ENCODE peak calls at places on chromosome 15, in six cellular contexts. One of them, this sample, is unnamed.

GRCh38 chr15:74978503-74978902 is 16.9 kb upstream of the SCAMP5 start:
- DNase-seq in astrocyte: no peak
- DNase-seq in IMR-90: peak; percentile 22
- DNase-seq in psoas muscle: no peak
- DNase-seq in brain microvascular endothelial cell: peak; percentile 69
- DNase-seq in lower lobe of right lung: no peak
- DNase-seq in this sample: peak; percentile 34

GRCh38 chr15:48250640-48251076 is 44.6 kb downstream of the SLC12A1 start:
- DNase-seq in astrocyte: peak; percentile 76
- DNase-seq in psoas muscle: no peak
- DNase-seq in brain microvascular endothelial cell: peak; percentile 79
- DNase-seq in IMR-90: peak; percentile 79
- DNase-seq in lower lobe of right lung: no peak
- DNase-seq in this sample: no peak

GRCh38 chr15:88907111-88907510 is 6.1 kb downstream of the MFGE8 start:
- DNase-seq in brain microvascular endothelial cell: no peak
- DNase-seq in IMR-90: no peak
- DNase-seq in astrocyte: no peak
- DNase-seq in lower lobe of right lung: no peak
- DNase-seq in psoas muscle: no peak
- DNase-seq in this sample: no peak

GRCh38 chr15:25742421-25743159 is 120.5 kb downstream of the ATP10A start:
- DNase-seq in astrocyte: no peak
- DNase-seq in lower lobe of right lung: no peak
- DNase-seq in IMR-90: no peak
- DNase-seq in psoas muscle: no peak
- DNase-seq in brain microvascular endothelial cell: no peak
- DNase-seq in this sample: no peak

GRCh38 chr15:83206971-83207621 is 527 bp downstream of the HDGFL3 start:
- DNase-seq in psoas muscle: peak; percentile 66
- DNase-seq in brain microvascular endothelial cell: peak; percentile 9
- DNase-seq in astrocyte: peak; percentile 17
- DNase-seq in lower lobe of right lung: peak; percentile 60
- DNase-seq in IMR-90: no peak
- DNase-seq in this sample: no peak

GRCh38 chr15:69666441-69666882 is 213.8 kb downstream of the RPLP1 start:
- DNase-seq in psoas muscle: no peak
- DNase-seq in astrocyte: peak; percentile 60
- DNase-seq in IMR-90: peak; percentile 31
- DNase-seq in lower lobe of right lung: peak; percentile 59
- DNase-seq in brain microvascular endothelial cell: peak; percentile 37
- DNase-seq in this sample: no peak

GRCh38 chr15:89442671-89443307 is 53.6 kb downstream of the RHCG start:
- DNase-seq in brain microvascular endothelial cell: peak; percentile 24
- DNase-seq in IMR-90: peak; percentile 8
- DNase-seq in astrocyte: no peak
- DNase-seq in psoas muscle: peak; percentile 63
- DNase-seq in lower lobe of right lung: no peak
- DNase-seq in this sample: peak; percentile 21

GRCh38 chr15:71529353-71529752 is 281.0 kb upstream of the NR2E3 start:
- DNase-seq in psoas muscle: no peak
- DNase-seq in astrocyte: no peak
- DNase-seq in lower lobe of right lung: no peak
- DNase-seq in brain microvascular endothelial cell: no peak
- DNase-seq in IMR-90: no peak
- DNase-seq in this sample: no peak

GRCh38 chr15:22806156-22806555 is 19.7 kb downstream of the NIPA1 start:
- DNase-seq in IMR-90: no peak
- DNase-seq in psoas muscle: no peak
- DNase-seq in astrocyte: no peak
- DNase-seq in lower lobe of right lung: no peak
- DNase-seq in brain microvascular endothelial cell: no peak
- DNase-seq in this sample: no peak

GRCh38 chr15:38076806-38077205 is 142.4 kb downstream of the TMCO5A start:
- DNase-seq in astrocyte: no peak
- DNase-seq in IMR-90: no peak
- DNase-seq in brain microvascular endothelial cell: no peak
- DNase-seq in psoas muscle: peak; percentile 77
- DNase-seq in lower lobe of right lung: no peak
- DNase-seq in this sample: peak; percentile 30

GRCh38 chr15:68768321-68768720 is 52.4 kb downstream of the ANP32A start:
- DNase-seq in lower lobe of right lung: no peak
- DNase-seq in psoas muscle: no peak
- DNase-seq in brain microvascular endothelial cell: no peak
- DNase-seq in IMR-90: peak; percentile 37
- DNase-seq in astrocyte: peak; percentile 22
- DNase-seq in this sample: no peak

GRCh38 chr15:75456710-75457109 is 5.2 kb upstream of the SIN3A start:
- DNase-seq in lower lobe of right lung: no peak
- DNase-seq in IMR-90: peak; percentile 25
- DNase-seq in astrocyte: no peak
- DNase-seq in psoas muscle: no peak
- DNase-seq in brain microvascular endothelial cell: no peak
- DNase-seq in this sample: no peak

GRCh38 chr15:61228025-61228901 is 839 bp downstream of the RORA start:
- DNase-seq in brain microvascular endothelial cell: no peak
- DNase-seq in psoas muscle: peak; percentile 59
- DNase-seq in lower lobe of right lung: peak; percentile 46
- DNase-seq in IMR-90: peak; percentile 33
- DNase-seq in astrocyte: peak; percentile 16
- DNase-seq in this sample: no peak

GRCh38 chr15:39556461-39556860 is 24.4 kb upstream of the THBS1 start:
- DNase-seq in brain microvascular endothelial cell: no peak
- DNase-seq in IMR-90: peak; percentile 81
- DNase-seq in lower lobe of right lung: no peak
- DNase-seq in astrocyte: no peak
- DNase-seq in psoas muscle: no peak
- DNase-seq in this sample: no peak

GRCh38 chr15:70111203-70112017 is 13.7 kb upstream of the TLE3 start:
- DNase-seq in brain microvascular endothelial cell: peak; percentile 86
- DNase-seq in lower lobe of right lung: no peak
- DNase-seq in psoas muscle: peak; percentile 82
- DNase-seq in astrocyte: peak; percentile 87
- DNase-seq in IMR-90: peak; percentile 73
- DNase-seq in this sample: peak; percentile 63

GRCh38 chr15:52337198-52337853 is 41.7 kb upstream of the MYO5C start:
- DNase-seq in astrocyte: peak; percentile 75
- DNase-seq in IMR-90: peak; percentile 77
- DNase-seq in psoas muscle: no peak
- DNase-seq in lower lobe of right lung: no peak
- DNase-seq in brain microvascular endothelial cell: peak; percentile 52
- DNase-seq in this sample: no peak

GRCh38 chr15:62241135-62241770 is 76.2 kb upstream of the C2CD4B start:
- DNase-seq in brain microvascular endothelial cell: peak; percentile 3
- DNase-seq in psoas muscle: no peak
- DNase-seq in IMR-90: no peak
- DNase-seq in astrocyte: no peak
- DNase-seq in lower lobe of right lung: no peak
- DNase-seq in this sample: no peak

GRCh38 chr15:65077981-65078352 is 1.4 kb downstream of the KBTBD13 start:
- DNase-seq in IMR-90: no peak
- DNase-seq in astrocyte: no peak
- DNase-seq in lower lobe of right lung: peak; percentile 77
- DNase-seq in psoas muscle: peak; percentile 92
- DNase-seq in brain microvascular endothelial cell: peak; percentile 12
- DNase-seq in this sample: no peak

GRCh38 chr15:54990793-54991192 is 205.9 kb downstream of the RSL24D1 start:
- DNase-seq in IMR-90: no peak
- DNase-seq in astrocyte: no peak
- DNase-seq in psoas muscle: no peak
- DNase-seq in lower lobe of right lung: no peak
- DNase-seq in brain microvascular endothelial cell: no peak
- DNase-seq in this sample: no peak

GRCh38 chr15:78808550-78808949 is 2.7 kb downstream of the ADAMTS7 start:
- DNase-seq in lower lobe of right lung: no peak
- DNase-seq in IMR-90: peak; percentile 34
- DNase-seq in astrocyte: no peak
- DNase-seq in brain microvascular endothelial cell: peak; percentile 40
- DNase-seq in psoas muscle: no peak
- DNase-seq in this sample: no peak

GRCh38 chr15:62977952-62978811 is 64.4 kb upstream of the TPM1 start:
- DNase-seq in lower lobe of right lung: no peak
- DNase-seq in brain microvascular endothelial cell: peak; percentile 31
- DNase-seq in astrocyte: peak; percentile 70
- DNase-seq in IMR-90: peak; percentile 44
- DNase-seq in psoas muscle: no peak
- DNase-seq in this sample: no peak

GRCh38 chr15:66252411-66253295 is 897 bp downstream of the MEGF11 start:
- DNase-seq in psoas muscle: peak; percentile 72
- DNase-seq in astrocyte: peak; percentile 18
- DNase-seq in IMR-90: no peak
- DNase-seq in brain microvascular endothelial cell: peak; percentile 9
- DNase-seq in lower lobe of right lung: peak; percentile 64
- DNase-seq in this sample: peak; percentile 77

GRCh38 chr15:37133619-37134018 is 33.3 kb upstream of the MEIS2 start:
- DNase-seq in brain microvascular endothelial cell: no peak
- DNase-seq in IMR-90: peak; percentile 61
- DNase-seq in astrocyte: no peak
- DNase-seq in psoas muscle: no peak
- DNase-seq in lower lobe of right lung: no peak
- DNase-seq in this sample: no peak

GRCh38 chr15:20368974-20369373 is 172.6 kb downstream of the GOLGA6L6 start:
- DNase-seq in lower lobe of right lung: no peak
- DNase-seq in IMR-90: no peak
- DNase-seq in brain microvascular endothelial cell: no peak
- DNase-seq in psoas muscle: no peak
- DNase-seq in astrocyte: no peak
- DNase-seq in this sample: no peak

GRCh38 chr15:91100561-91101355 is 701 bp downstream of the SV2B start:
- DNase-seq in brain microvascular endothelial cell: no peak
- DNase-seq in psoas muscle: no peak
- DNase-seq in astrocyte: no peak
- DNase-seq in lower lobe of right lung: no peak
- DNase-seq in IMR-90: peak; percentile 7
- DNase-seq in this sample: no peak

GRCh38 chr15:56249080-56249479 is 5.4 kb upstream of the RFX7 start:
- DNase-seq in astrocyte: peak; percentile 47
- DNase-seq in psoas muscle: no peak
- DNase-seq in brain microvascular endothelial cell: peak; percentile 60
- DNase-seq in IMR-90: peak; percentile 58
- DNase-seq in lower lobe of right lung: no peak
- DNase-seq in this sample: no peak

GRCh38 chr15:72786946-72787345 is 3.4 kb upstream of the ADPGK start:
- DNase-seq in astrocyte: no peak
- DNase-seq in lower lobe of right lung: no peak
- DNase-seq in IMR-90: no peak
- DNase-seq in psoas muscle: no peak
- DNase-seq in brain microvascular endothelial cell: no peak
- DNase-seq in this sample: no peak
- TF ChIP-seq CTCF in astrocyte: no peak
- TF ChIP-seq CTCF in lower lobe of right lung: no peak
- TF ChIP-seq CTCF in IMR-90: no peak
- TF ChIP-seq CTCF in psoas muscle: no peak
- TF ChIP-seq CTCF in brain microvascular endothelial cell: no peak
- TF ChIP-seq CTCF in this sample: no peak

GRCh38 chr15:40931300-40932142 is 2.4 kb downstream of the DLL4 start:
- DNase-seq in IMR-90: no peak
- DNase-seq in lower lobe of right lung: no peak
- DNase-seq in brain microvascular endothelial cell: no peak
- DNase-seq in psoas muscle: no peak
- DNase-seq in astrocyte: no peak
- DNase-seq in this sample: no peak
- H3K27me3 ChIP-seq in IMR-90: peaks cover 16% of the 10 kb centered on the region
- H3K27me3 ChIP-seq in lower lobe of right lung: peaks cover 52% of the 10 kb centered on the region
- H3K27me3 ChIP-seq in brain microvascular endothelial cell: peaks cover 28% of the 10 kb centered on the region
- H3K27me3 ChIP-seq in psoas muscle: peaks cover 14% of the 10 kb centered on the region
- H3K27me3 ChIP-seq in astrocyte: peaks cover 43% of the 10 kb centered on the region
- H3K27me3 ChIP-seq in this sample: no peaks in the 10 kb centered on the region

DNA sequence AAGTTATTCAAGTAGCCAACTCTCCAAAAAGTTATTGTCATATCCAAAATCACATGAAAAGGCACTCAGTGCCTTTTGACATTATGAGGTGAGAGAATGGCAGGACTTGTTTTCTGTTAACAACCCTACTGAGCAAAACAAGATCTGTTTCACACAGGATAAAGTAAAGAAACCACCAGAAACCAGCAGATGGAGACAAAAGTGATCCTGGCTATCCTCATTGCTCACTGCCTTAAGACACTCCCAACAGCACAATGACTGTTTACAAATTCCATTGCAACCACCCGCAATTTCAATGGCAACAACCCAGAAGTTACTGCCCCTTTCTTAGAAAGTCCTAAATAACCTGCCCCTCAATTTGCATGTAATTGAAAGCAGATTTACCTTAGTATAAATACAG is 352.6 kb upstream of the NDN start:
- DNase-seq in IMR-90: no peak
- DNase-seq in brain microvascular endothelial cell: no peak
- DNase-seq in psoas muscle: no peak
- DNase-seq in astrocyte: no peak
- DNase-seq in lower lobe of right lung: no peak
- DNase-seq in this sample: no peak
- TF ChIP-seq CTCF in IMR-90: no peak
- TF ChIP-seq CTCF in brain microvascular endothelial cell: no peak
- TF ChIP-seq CTCF in psoas muscle: no peak
- TF ChIP-seq CTCF in astrocyte: peak; percentile 9
- TF ChIP-seq CTCF in lower lobe of right lung: no peak
- TF ChIP-seq CTCF in this sample: no peak

DNA sequence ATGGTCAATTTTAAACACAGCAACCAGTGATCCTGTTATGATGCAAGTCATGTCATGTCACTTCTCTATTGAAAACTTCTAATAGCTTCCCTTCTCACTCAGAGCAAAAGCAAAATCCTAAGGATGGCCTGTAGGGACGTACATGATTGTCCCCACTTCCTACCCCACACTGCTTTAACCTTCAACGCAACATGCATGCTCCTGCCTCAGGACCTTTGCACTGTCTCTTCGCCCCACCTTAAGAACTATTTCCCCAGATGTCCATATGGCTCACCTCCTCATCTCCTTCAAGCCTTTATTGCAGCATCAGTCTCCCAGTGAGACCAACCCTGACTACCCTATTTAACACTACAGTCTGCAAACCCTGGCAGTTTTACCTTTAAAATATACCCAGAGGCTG is 214.1 kb upstream of the CHRM5 start:
- DNase-seq in lower lobe of right lung: no peak
- DNase-seq in brain microvascular endothelial cell: no peak
- DNase-seq in astrocyte: no peak
- DNase-seq in IMR-90: no peak
- DNase-seq in psoas muscle: no peak
- DNase-seq in this sample: no peak
- H3K27me3 ChIP-seq in lower lobe of right lung: no peaks in the 10 kb centered on the region
- H3K27me3 ChIP-seq in brain microvascular endothelial cell: no peaks in the 10 kb centered on the region
- H3K27me3 ChIP-seq in astrocyte: no peaks in the 10 kb centered on the region
- H3K27me3 ChIP-seq in IMR-90: peaks cover 4% of the 10 kb centered on the region
- H3K27me3 ChIP-seq in psoas muscle: no peaks in the 10 kb centered on the region
- H3K27me3 ChIP-seq in this sample: no peaks in the 10 kb centered on the region

This sample was measured in dorsolateral prefrontal cortex.